ENCODE peak calls at places on chromosome 14, in ten cellular contexts. One of them, this sample, is unnamed.

GRCh38 chr14:100606687-100607610 is 19.7 kb upstream of the BEGAIN start:
- DNase-seq in GM23338: no peak
- DNase-seq in transverse colon: no peak
- DNase-seq in vagina: no peak
- DNase-seq in HCT116: no peak
- DNase-seq in HL-60: no peak
- DNase-seq in upper lobe of left lung: no peak
- DNase-seq in endothelial cell of umbilical vein: no peak
- DNase-seq in stomach: no peak
- DNase-seq in SK-N-SH: peak
- DNase-seq in this sample: no peak

GRCh38 chr14:90381999-90382451 is 14.8 kb upstream of the CALM1 start:
- DNase-seq in GM23338: peak
- DNase-seq in transverse colon: peak
- DNase-seq in vagina: no peak
- DNase-seq in HCT116: no peak
- DNase-seq in HL-60: no peak
- DNase-seq in upper lobe of left lung: peak
- DNase-seq in endothelial cell of umbilical vein: no peak
- DNase-seq in stomach: peak
- DNase-seq in SK-N-SH: peak
- DNase-seq in this sample: no peak

GRCh38 chr14:58368951-58369350 is 26.8 kb upstream of the TOMM20L start:
- DNase-seq in GM23338: no peak
- DNase-seq in transverse colon: no peak
- DNase-seq in vagina: no peak
- DNase-seq in HCT116: no peak
- DNase-seq in HL-60: no peak
- DNase-seq in upper lobe of left lung: no peak
- DNase-seq in endothelial cell of umbilical vein: peak
- DNase-seq in stomach: no peak
- DNase-seq in SK-N-SH: no peak
- DNase-seq in this sample: no peak

GRCh38 chr14:104865069-104865630 is at the start of gene CEP170B:
- DNase-seq in GM23338: peak
- DNase-seq in transverse colon: no peak
- DNase-seq in vagina: no peak
- DNase-seq in HCT116: no peak
- DNase-seq in HL-60: no peak
- DNase-seq in upper lobe of left lung: peak
- DNase-seq in endothelial cell of umbilical vein: peak
- DNase-seq in stomach: peak
- DNase-seq in SK-N-SH: peak
- DNase-seq in this sample: peak

GRCh38 chr14:98963610-98964009 is 308.4 kb downstream of the BCL11B start:
- DNase-seq in GM23338: no peak
- DNase-seq in transverse colon: no peak
- DNase-seq in vagina: no peak
- DNase-seq in HCT116: no peak
- DNase-seq in HL-60: no peak
- DNase-seq in upper lobe of left lung: no peak
- DNase-seq in endothelial cell of umbilical vein: no peak
- DNase-seq in stomach: no peak
- DNase-seq in SK-N-SH: no peak
- DNase-seq in this sample: no peak

GRCh38 chr14:33457617-33458016 is 493.3 kb downstream of the EGLN3 start:
- DNase-seq in GM23338: no peak
- DNase-seq in transverse colon: no peak
- DNase-seq in vagina: no peak
- DNase-seq in HCT116: no peak
- DNase-seq in HL-60: no peak
- DNase-seq in upper lobe of left lung: no peak
- DNase-seq in endothelial cell of umbilical vein: no peak
- DNase-seq in stomach: no peak
- DNase-seq in SK-N-SH: no peak
- DNase-seq in this sample: no peak

GRCh38 chr14:85415015-85415712 is 114.8 kb upstream of the FLRT2 start:
- DNase-seq in GM23338: peak
- DNase-seq in transverse colon: no peak
- DNase-seq in vagina: peak
- DNase-seq in HCT116: no peak
- DNase-seq in HL-60: no peak
- DNase-seq in upper lobe of left lung: peak
- DNase-seq in endothelial cell of umbilical vein: peak
- DNase-seq in stomach: no peak
- DNase-seq in SK-N-SH: no peak
- DNase-seq in this sample: no peak

GRCh38 chr14:71400821-71401447 is 493.7 kb downstream of the PCNX1 start:
- DNase-seq in GM23338: no peak
- DNase-seq in transverse colon: no peak
- DNase-seq in vagina: no peak
- DNase-seq in HCT116: no peak
- DNase-seq in HL-60: no peak
- DNase-seq in upper lobe of left lung: no peak
- DNase-seq in endothelial cell of umbilical vein: peak
- DNase-seq in stomach: no peak
- DNase-seq in SK-N-SH: no peak
- DNase-seq in this sample: no peak

GRCh38 chr14:22886500-22887259 is 3.7 kb downstream of the REM2 start:
- DNase-seq in GM23338: peak
- DNase-seq in transverse colon: peak
- DNase-seq in vagina: no peak
- DNase-seq in HCT116: peak
- DNase-seq in HL-60: no peak
- DNase-seq in upper lobe of left lung: peak
- DNase-seq in endothelial cell of umbilical vein: peak
- DNase-seq in stomach: peak
- DNase-seq in SK-N-SH: peak
- DNase-seq in this sample: peak

GRCh38 chr14:23816371-23816770 is 137.2 kb upstream of the DHRS4 start:
- DNase-seq in GM23338: no peak
- DNase-seq in transverse colon: peak
- DNase-seq in vagina: no peak
- DNase-seq in HCT116: no peak
- DNase-seq in HL-60: no peak
- DNase-seq in upper lobe of left lung: no peak
- DNase-seq in endothelial cell of umbilical vein: no peak
- DNase-seq in stomach: no peak
- DNase-seq in SK-N-SH: no peak
- DNase-seq in this sample: no peak

GRCh38 chr14:64671591-64671990 is 32.6 kb upstream of the PLEKHG3 start:
- DNase-seq in GM23338: peak
- DNase-seq in transverse colon: no peak
- DNase-seq in vagina: no peak
- DNase-seq in HCT116: peak
- DNase-seq in HL-60: no peak
- DNase-seq in upper lobe of left lung: no peak
- DNase-seq in endothelial cell of umbilical vein: peak
- DNase-seq in stomach: no peak
- DNase-seq in SK-N-SH: peak
- DNase-seq in this sample: no peak

GRCh38 chr14:51430600-51430999 is 190.6 kb downstream of the TMX1 start:
- DNase-seq in GM23338: peak
- DNase-seq in transverse colon: no peak
- DNase-seq in vagina: no peak
- DNase-seq in HCT116: no peak
- DNase-seq in HL-60: no peak
- DNase-seq in upper lobe of left lung: no peak
- DNase-seq in endothelial cell of umbilical vein: no peak
- DNase-seq in stomach: no peak
- DNase-seq in SK-N-SH: no peak
- DNase-seq in this sample: no peak

DNA sequence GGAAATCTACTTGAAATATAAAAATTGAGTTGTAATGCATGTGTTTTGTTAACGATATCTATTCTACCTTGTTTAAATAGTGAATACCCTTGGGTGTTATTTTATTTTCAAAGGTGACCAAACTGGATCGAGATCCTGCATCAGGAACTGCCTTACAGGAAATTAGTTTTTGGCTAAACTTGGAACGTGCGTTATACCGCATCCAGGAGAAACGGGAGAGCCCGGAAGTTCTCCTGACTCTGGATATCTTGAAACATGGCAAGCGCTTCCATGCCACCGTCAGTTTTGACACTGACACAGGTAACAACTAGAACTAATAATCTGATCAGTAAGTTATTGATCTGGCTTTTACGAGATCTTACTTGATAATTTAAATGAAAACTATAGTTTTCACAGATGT is 15.9 kb downstream of the DYNC1H1 start:
- DNase-seq in GM23338: no peak
- DNase-seq in transverse colon: no peak
- DNase-seq in vagina: no peak
- DNase-seq in HCT116: no peak
- DNase-seq in HL-60: no peak
- DNase-seq in upper lobe of left lung: no peak
- DNase-seq in endothelial cell of umbilical vein: no peak
- DNase-seq in stomach: no peak
- DNase-seq in SK-N-SH: no peak
- DNase-seq in this sample: no peak
- H3K27ac ChIP-seq in GM23338: no peak
- H3K27ac ChIP-seq in transverse colon: peak
- H3K27ac ChIP-seq in vagina: peak
- H3K27ac ChIP-seq in HCT116: peak
- H3K27ac ChIP-seq in HL-60: no peak
- H3K27ac ChIP-seq in upper lobe of left lung: no peak
- H3K27ac ChIP-seq in endothelial cell of umbilical vein: no peak
- H3K27ac ChIP-seq in stomach: peak
- H3K27ac ChIP-seq in SK-N-SH: peak
- H3K27ac ChIP-seq in this sample: no peak

GRCh38 chr14:92387610-92388009 is 64.6 kb downstream of the SLC24A4 start:
- DNase-seq in GM23338: no peak
- DNase-seq in transverse colon: no peak
- DNase-seq in vagina: no peak
- DNase-seq in HCT116: no peak
- DNase-seq in HL-60: no peak
- DNase-seq in upper lobe of left lung: no peak
- DNase-seq in endothelial cell of umbilical vein: no peak
- DNase-seq in stomach: no peak
- DNase-seq in SK-N-SH: no peak
- DNase-seq in this sample: no peak
- TF ChIP-seq POLR2AphosphoS5 in GM23338: no peak
- TF ChIP-seq POLR2AphosphoS5 in transverse colon: no peak
- TF ChIP-seq POLR2AphosphoS5 in vagina: no peak
- TF ChIP-seq POLR2AphosphoS5 in HCT116: no peak
- TF ChIP-seq POLR2AphosphoS5 in HL-60: no peak
- TF ChIP-seq POLR2AphosphoS5 in upper lobe of left lung: no peak
- TF ChIP-seq POLR2AphosphoS5 in endothelial cell of umbilical vein: no peak
- TF ChIP-seq POLR2AphosphoS5 in stomach: no peak
- TF ChIP-seq POLR2AphosphoS5 in SK-N-SH: no peak
- TF ChIP-seq POLR2AphosphoS5 in this sample: no peak

DNA sequence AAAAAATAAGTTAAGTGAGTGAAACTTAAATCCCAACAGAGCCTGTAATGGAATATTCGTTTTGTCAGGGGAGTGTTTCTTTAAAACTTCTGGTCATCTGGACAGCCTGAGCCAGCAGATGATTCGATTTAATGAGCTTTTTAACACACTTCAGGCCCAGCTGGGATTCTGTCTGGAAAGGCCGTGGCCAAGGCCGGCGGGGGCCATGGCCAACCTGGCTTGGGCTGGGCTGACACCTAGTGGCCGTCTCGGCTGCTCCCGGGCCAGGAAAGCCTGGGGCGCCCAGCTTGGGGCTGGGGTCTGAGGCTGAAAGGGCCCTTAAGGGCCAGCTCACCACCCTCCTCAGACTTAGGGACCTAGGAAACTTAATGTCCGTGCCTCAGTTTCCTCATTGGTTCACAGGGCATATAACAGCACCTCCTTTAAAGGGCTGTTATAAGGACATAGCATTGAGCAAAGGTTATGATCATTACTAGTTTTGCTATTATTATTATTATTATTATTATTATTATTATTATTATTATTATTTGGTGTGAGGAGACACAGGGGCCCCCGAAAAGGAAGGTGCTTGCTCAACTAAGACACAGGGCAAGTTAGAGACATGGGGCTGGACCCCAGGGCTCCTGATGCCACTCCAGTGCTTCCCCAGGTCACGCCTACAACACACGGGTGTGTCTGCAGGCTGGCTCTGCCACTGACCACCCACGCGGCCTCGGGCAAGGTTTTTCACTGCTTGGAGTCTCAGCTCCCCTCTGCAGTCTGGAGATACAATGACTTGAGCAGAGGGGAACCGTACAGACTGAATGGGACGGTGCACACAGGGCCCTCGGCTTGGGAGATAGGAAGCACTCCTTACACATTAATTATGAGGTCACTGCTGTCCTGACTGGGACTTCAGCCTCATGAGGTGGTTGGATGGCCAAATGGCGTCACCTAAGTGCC is 84.0 kb downstream of the SYNE3 start:
- DNase-seq in GM23338: peak
- DNase-seq in transverse colon: peak
- DNase-seq in vagina: no peak
- DNase-seq in HCT116: no peak
- DNase-seq in HL-60: no peak
- DNase-seq in upper lobe of left lung: no peak
- DNase-seq in endothelial cell of umbilical vein: peak
- DNase-seq in stomach: peak
- DNase-seq in SK-N-SH: peak
- DNase-seq in this sample: no peak
- H3K27ac ChIP-seq in GM23338: no peak
- H3K27ac ChIP-seq in transverse colon: no peak
- H3K27ac ChIP-seq in vagina: no peak
- H3K27ac ChIP-seq in HCT116: no peak
- H3K27ac ChIP-seq in HL-60: no peak
- H3K27ac ChIP-seq in upper lobe of left lung: no peak
- H3K27ac ChIP-seq in endothelial cell of umbilical vein: no peak
- H3K27ac ChIP-seq in stomach: no peak
- H3K27ac ChIP-seq in SK-N-SH: no peak
- H3K27ac ChIP-seq in this sample: no peak

GRCh38 chr14:69044296-69044695 is 65.2 kb upstream of the ACTN1 start:
- DNase-seq in GM23338: no peak
- DNase-seq in transverse colon: no peak
- DNase-seq in vagina: no peak
- DNase-seq in HCT116: no peak
- DNase-seq in HL-60: no peak
- DNase-seq in upper lobe of left lung: no peak
- DNase-seq in endothelial cell of umbilical vein: no peak
- DNase-seq in stomach: no peak
- DNase-seq in SK-N-SH: no peak
- DNase-seq in this sample: no peak

GRCh38 chr14:69043598-69044267 is 64.6 kb upstream of the ACTN1 start:
- DNase-seq in GM23338: no peak
- DNase-seq in transverse colon: no peak
- DNase-seq in vagina: no peak
- DNase-seq in HCT116: no peak
- DNase-seq in HL-60: peak
- DNase-seq in upper lobe of left lung: peak
- DNase-seq in endothelial cell of umbilical vein: peak
- DNase-seq in stomach: no peak
- DNase-seq in SK-N-SH: no peak
- DNase-seq in this sample: no peak

GRCh38 chr14:69042309-69043006 is 63.4 kb upstream of the ACTN1 start:
- DNase-seq in GM23338: no peak
- DNase-seq in transverse colon: no peak
- DNase-seq in vagina: no peak
- DNase-seq in HCT116: no peak
- DNase-seq in HL-60: no peak
- DNase-seq in upper lobe of left lung: no peak
- DNase-seq in endothelial cell of umbilical vein: no peak
- DNase-seq in stomach: no peak
- DNase-seq in SK-N-SH: no peak
- DNase-seq in this sample: no peak

GRCh38 chr14:69041783-69042182 is 62.7 kb upstream of the ACTN1 start:
- DNase-seq in GM23338: no peak
- DNase-seq in transverse colon: no peak
- DNase-seq in vagina: no peak
- DNase-seq in HCT116: no peak
- DNase-seq in HL-60: no peak
- DNase-seq in upper lobe of left lung: no peak
- DNase-seq in endothelial cell of umbilical vein: no peak
- DNase-seq in stomach: no peak
- DNase-seq in SK-N-SH: no peak
- DNase-seq in this sample: no peak

GRCh38 chr14:69043007-69043444 is 63.9 kb upstream of the ACTN1 start:
- DNase-seq in GM23338: no peak
- DNase-seq in transverse colon: peak
- DNase-seq in vagina: no peak
- DNase-seq in HCT116: no peak
- DNase-seq in HL-60: peak
- DNase-seq in upper lobe of left lung: peak
- DNase-seq in endothelial cell of umbilical vein: no peak
- DNase-seq in stomach: peak
- DNase-seq in SK-N-SH: peak
- DNase-seq in this sample: peak
- TF ChIP-seq POLR2AphosphoS5 in GM23338: no peak
- TF ChIP-seq POLR2AphosphoS5 in transverse colon: no peak
- TF ChIP-seq POLR2AphosphoS5 in vagina: peak
- TF ChIP-seq POLR2AphosphoS5 in HCT116: no peak
- TF ChIP-seq POLR2AphosphoS5 in HL-60: no peak
- TF ChIP-seq POLR2AphosphoS5 in upper lobe of left lung: no peak
- TF ChIP-seq POLR2AphosphoS5 in endothelial cell of umbilical vein: no peak
- TF ChIP-seq POLR2AphosphoS5 in stomach: peak
- TF ChIP-seq POLR2AphosphoS5 in SK-N-SH: no peak
- TF ChIP-seq POLR2AphosphoS5 in this sample: peak